ENCODE peak calls at places on chromosomes 1 and 21, in six cellular contexts. K, S, A, E, N and V are unnamed samples. For H3K4me1, the result is how much of the 10 kb centered on the place peaks cover.

GRCh38 chr1:68188644-68189340 is 43.5 kb downstream of the WLS start:
- DNase-seq in K (no peak), E (no peak), S (no peak), N (no peak), A (no peak), V (no peak)

GRCh38 chr1:209896346-209896745 is 41.7 kb upstream of the SYT14 start:
- DNase-seq in A (no peak), E (no peak), K (no peak), N (no peak), S (no peak), V (no peak)

GRCh38 chr21:33901421-33902288 is 13.9 kb downstream of the ATP5PO start:
- DNase-seq in K (no peak), N (no peak), E (no peak), S (no peak), A (no peak), V (peak)

GRCh38 chr1:156385534-156386031 is 16.6 kb downstream of the RHBG start:
- DNase-seq in E (peak), A (peak), K (peak), N (peak), S (no peak), V (peak)

GRCh38 chr1:85445906-85446305 is 19.1 kb downstream of the DDAH1 start:
- DNase-seq in A (no peak), E (no peak), S (no peak), N (no peak), K (no peak), V (no peak)

GRCh38 chr1:113684153-113684541 is 75.1 kb downstream of the PHTF1 start:
- DNase-seq in E (no peak), A (no peak), K (no peak), S (no peak), N (peak), V (peak)

GRCh38 chr1:108732398-108732797 is 14.1 kb upstream of the STXBP3 start:
- DNase-seq in A (no peak), E (no peak), K (no peak), N (no peak), S (no peak), V (no peak)

GRCh38 chr1:221708076-221708571 is 33.8 kb downstream of the DUSP10 start:
- DNase-seq in A (no peak), S (no peak), E (no peak), N (no peak), K (no peak), V (no peak)

GRCh38 chr21:34276711-34277425 is 86.9 kb upstream of the KCNE2 start:
- DNase-seq in A (no peak), N (no peak), S (no peak), K (no peak), E (no peak), V (no peak)

GRCh38 chr1:51850420-51851297 is 27.9 kb downstream of the NRDC start:
- DNase-seq in E (no peak), N (no peak), A (no peak), S (no peak), K (no peak), V (peak)

GRCh38 chr1:55056632-55056992 is 17.3 kb downstream of the PCSK9 start:
- DNase-seq in S (no peak), K (no peak), E (peak), N (no peak), A (no peak), V (no peak)

GRCh38 chr1:217673387-217673786 is 42.2 kb downstream of the SPATA17 start:
- DNase-seq in E (no peak), N (no peak), K (no peak), S (no peak), A (no peak), V (no peak)

GRCh38 chr1:63004868-63005267 is 220.9 kb downstream of the ATG4C start:
- DNase-seq in A (peak), K (no peak), E (no peak), S (no peak), N (no peak), V (no peak)

GRCh38 chr1:208107817-208108608 is 136.2 kb downstream of the PLXNA2 start:
- DNase-seq in S (no peak), E (no peak), K (no peak), A (no peak), N (no peak), V (no peak)

GRCh38 chr1:227934476-227935313 is 13.0 kb downstream of the WNT9A start:
- DNase-seq in N (peak), K (no peak), S (peak), A (peak), E (no peak), V (no peak)

GRCh38 chr1:20935717-20936116 is 148.6 kb upstream of the HP1BP3 start:
- DNase-seq in N (no peak), S (no peak), E (no peak), A (no peak), K (no peak), V (no peak)

GRCh38 chr1:45230537-45230936 is 24.1 kb upstream of the ZSWIM5 start:
- DNase-seq in K (no peak), A (no peak), E (peak), N (no peak), S (no peak), V (no peak)

GRCh38 chr21:29571949-29572348 is 273.2 kb downstream of the BACH1 start:
- DNase-seq in E (no peak), S (no peak), A (no peak), N (no peak), K (no peak), V (no peak)

GRCh38 chr1:62439652-62440371 is 3.0 kb downstream of the USP1 start:
- DNase-seq in S (no peak), K (no peak), A (no peak), N (no peak), E (no peak), V (no peak)

GRCh38 chr21:16841917-16842316 is 670.9 kb upstream of the CXADR start:
- DNase-seq in A (no peak), N (no peak), S (no peak), K (no peak), E (no peak), V (no peak)

GRCh38 chr1:107572674-107573205 is 392.2 kb downstream of the VAV3 start:
- DNase-seq in N (no peak), S (no peak), A (no peak), K (no peak), E (no peak), V (no peak)

GRCh38 chr1:87336623-87337067 is 8.0 kb downstream of the LMO4 start:
- DNase-seq in A (no peak), E (no peak), S (no peak), N (no peak), K (no peak), V (no peak)

GRCh38 chr1:63906053-63906704 is 132.4 kb downstream of the ROR1 start:
- DNase-seq in S (no peak), E (no peak), A (no peak), N (no peak), K (no peak), V (no peak)

GRCh38 chr1:234607091-234608025 is 2.6 kb downstream of the IRF2BP2 start:
- DNase-seq in S (peak), E (peak), N (peak), A (no peak), K (no peak), V (peak)

GRCh38 chr1:161702250-161702649 is 4.8 kb upstream of the FCRLA start:
- DNase-seq in N (no peak), K (no peak), E (no peak), S (no peak), A (peak), V (no peak)

GRCh38 chr1:216034506-216034905 is 388.7 kb downstream of the USH2A start:
- DNase-seq in S (no peak), K (no peak), E (no peak), N (no peak), A (no peak), V (no peak)

GRCh38 chr1:107767156-107767582 is 197.8 kb downstream of the VAV3 start:
- DNase-seq in S (no peak), N (no peak), E (no peak), A (no peak), K (no peak), V (no peak)

DNA sequence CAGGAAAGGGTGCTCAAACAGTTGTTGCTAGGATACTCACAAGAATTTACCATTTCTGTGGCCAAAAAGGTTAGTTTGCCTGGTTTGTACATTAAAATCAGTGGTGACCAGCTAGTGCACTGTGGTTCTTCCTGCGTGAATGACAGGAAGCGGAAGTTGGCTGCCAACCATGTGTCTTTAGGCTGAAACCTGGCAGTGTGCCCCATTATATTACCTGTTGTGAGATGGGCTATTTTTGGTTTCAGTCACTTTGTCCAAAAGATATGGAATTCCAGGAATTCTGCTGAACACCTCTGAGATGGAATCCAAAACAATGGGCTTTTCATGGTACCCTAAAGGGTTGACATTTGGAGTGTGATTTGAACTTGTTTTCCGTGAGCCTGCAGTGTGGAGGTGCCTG is 13.6 kb downstream of the MAP3K21 start:
- DNase-seq in A (no peak), N (no peak), K (no peak), S (no peak), E (no peak), V (no peak)
- H3K4me1 ChIP-seq in A (under half), N (under half), K (under half), S (under half), E (under half), V (under half)

GRCh38 chr1:9294440-9294773 is 1.7 kb downstream of the SPSB1 start:
- DNase-seq in E (no peak), N (no peak), S (no peak), K (no peak), A (no peak), V (no peak)
- H3K4me1 ChIP-seq in E (half or more), N (under half), S (under half), K (under half), A (half or more), V (under half)

GRCh38 chr1:206680279-206680678 is 4.4 kb upstream of the MAPKAPK2 start:
- DNase-seq in K (no peak), N (no peak), E (no peak), A (no peak), S (no peak), V (no peak)

GRCh38 chr1:206683313-206683712 is 1.4 kb upstream of the MAPKAPK2 start:
- DNase-seq in E (no peak), A (no peak), N (no peak), S (no peak), K (no peak), V (no peak)

GRCh38 chr1:206679738-206680211 is 4.9 kb upstream of the MAPKAPK2 start:
- DNase-seq in E (no peak), N (no peak), K (no peak), S (no peak), A (no peak), V (no peak)

GRCh38 chr1:206682111-206682510 is 2.6 kb upstream of the MAPKAPK2 start:
- DNase-seq in K (no peak), A (no peak), E (no peak), S (no peak), N (no peak), V (no peak)

GRCh38 chr1:206681359-206681758 is 3.3 kb upstream of the MAPKAPK2 start:
- DNase-seq in E (no peak), A (no peak), N (no peak), S (no peak), K (no peak), V (no peak)
- H3K4me1 ChIP-seq in E (under half), A (under half), N (under half), S (under half), K (under half), V (under half)

GRCh38 chr1:8431028-8431427 is 113.1 kb downstream of the SLC45A1 start:
- DNase-seq in N (no peak), A (no peak), S (no peak), K (no peak), E (no peak), V (no peak)
- H3K4me1 ChIP-seq in N (under half), A (under half), S (under half), K (under half), E (half or more), V (under half)

GRCh38 chr1:1600861-1601563 is 1.1 kb upstream of the FNDC10 start:
- DNase-seq in S (no peak), A (no peak), N (no peak), E (no peak), K (no peak), V (no peak)

GRCh38 chr1:1599919-1600860 is at the start of gene FNDC10:
- DNase-seq in S (no peak), N (no peak), E (no peak), K (no peak), A (no peak), V (no peak)

GRCh38 chr1:1602321-1602931 is 2.5 kb upstream of the FNDC10 start:
- DNase-seq in K (no peak), A (no peak), N (no peak), S (no peak), E (no peak), V (no peak)

GRCh38 chr1:1602941-1603506 is 3.1 kb upstream of the FNDC10 start:
- DNase-seq in N (no peak), E (no peak), K (no peak), S (peak), A (no peak), V (no peak)

DNA sequence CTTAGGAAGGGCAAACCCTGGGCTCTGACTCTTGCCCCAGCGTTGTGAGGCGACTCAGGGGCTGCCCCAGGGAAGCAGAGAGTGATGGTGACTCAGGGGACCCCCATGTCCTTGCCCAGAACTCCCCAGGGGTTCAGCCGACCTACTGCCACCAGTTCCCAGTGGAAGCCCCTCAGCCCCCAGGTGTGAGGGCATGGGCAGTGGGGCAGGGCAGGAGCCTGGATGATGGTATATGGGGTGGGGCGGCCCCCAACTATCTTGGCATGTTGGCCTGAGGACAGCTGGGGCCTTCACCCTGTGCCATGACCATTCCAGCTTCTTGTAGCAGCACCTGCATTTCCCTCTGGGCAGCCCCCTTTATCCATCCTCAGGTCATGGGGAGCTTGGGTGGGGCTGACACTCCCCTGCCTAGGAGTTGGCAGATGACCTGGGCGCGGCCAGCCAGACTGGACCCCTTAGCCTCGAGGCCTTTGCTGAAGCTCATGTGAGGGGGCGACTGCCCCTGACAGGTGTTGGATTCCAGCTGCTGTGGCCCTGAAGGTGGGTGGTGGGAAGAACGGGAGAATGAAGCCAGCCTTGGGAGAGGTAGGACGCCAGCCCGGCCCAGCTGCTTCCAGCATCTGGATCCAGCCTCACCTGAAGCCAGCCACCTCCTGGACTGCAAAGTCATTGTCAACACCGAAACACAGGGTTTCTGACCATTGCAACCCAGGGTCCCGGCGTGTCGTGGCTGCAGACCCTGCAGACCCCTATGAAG is 1.8 kb upstream of the FNDC10 start:
- DNase-seq in N (no peak), K (no peak), A (no peak), S (peak), E (no peak), V (no peak)
- H3K4me1 ChIP-seq in N (under half), K (under half), A (under half), S (under half), E (under half), V (under half)

GRCh38 chr1:163436133-163436532 is 114.4 kb downstream of the NUF2 start:
- DNase-seq in K (no peak), A (no peak), S (no peak), N (no peak), E (no peak), V (no peak)
- H3K4me1 ChIP-seq in K (under half), A (under half), S (under half), N (under half), E (under half), V (under half)